ENCODE peak calls at places on chromosomes 12 and 14, in ten cellular contexts. P is right cardiac atrium; V is upper lobe of right lung; R is GM23338; Q is AG09309; C is IMR-90; L is esophagus squamous epithelium; S is stomach; F is cardiac fibroblast; G is CD8-positive, alpha-beta memory T cell. N is an unnamed sample.

GRCh38 chr12:49346659-49347306 is at the start of gene DNAJC22:
- DNase-seq in P (no peak), V (peak; percentile 66), R (peak; percentile 44), Q (no peak), C (no peak), L (no peak), S (peak; percentile 33), F (peak; percentile 27), G (no peak), N (peak; percentile 14)

GRCh38 chr14:62532186-62532585 is 513.1 kb downstream of the KCNH5 start:
- DNase-seq in P (no peak), V (no peak), R (no peak), Q (no peak), C (peak; percentile 18), L (no peak), S (no peak), F (peak; percentile 19), G (no peak), N (peak; percentile 58)

GRCh38 chr14:24279301-24280186 is 8.1 kb upstream of the RABGGTA start:
- DNase-seq in P (no peak), V (no peak), R (no peak), Q (no peak), C (no peak), L (no peak), S (no peak), F (peak; percentile 20), G (peak; percentile 26), N (peak; percentile 62)

GRCh38 chr14:64800000-64800399 is 79.7 kb downstream of the SPTB start:
- DNase-seq in P (peak; percentile 32), V (no peak), R (peak; percentile 80), Q (no peak), C (peak; percentile 18), L (no peak), S (peak; percentile 41), F (peak; percentile 63), G (no peak), N (peak; percentile 46)

GRCh38 chr12:89346741-89347324 is 5.5 kb downstream of the DUSP6 start:
- DNase-seq in P (no peak), V (no peak), R (peak; percentile 68), Q (no peak), C (peak; percentile 77), L (no peak), S (no peak), F (peak; percentile 87), G (no peak), N (peak; percentile 80)

GRCh38 chr12:93571854-93572711 is at the start of gene SOCS2:
- DNase-seq in P (peak; percentile 38), V (peak; percentile 73), R (peak; percentile 77), Q (no peak), C (peak; percentile 21), L (no peak), S (peak; percentile 31), F (peak; percentile 15), G (peak; percentile 23), N (no peak)

GRCh38 chr14:77301103-77301502 is 19.6 kb downstream of the POMT2 start:
- DNase-seq in P (peak; percentile 77), V (no peak), R (peak; percentile 97), Q (peak; percentile 46), C (peak; percentile 85), L (no peak), S (peak; percentile 80), F (peak; percentile 93), G (no peak), N (peak; percentile 74)

GRCh38 chr14:104979758-104980591 is 1.8 kb upstream of the AHNAK2 start:
- DNase-seq in P (peak; percentile 53), V (peak; percentile 87), R (no peak), Q (no peak), C (peak; percentile 38), L (no peak), S (peak; percentile 77), F (peak; percentile 48), G (no peak), N (peak; percentile 57)

GRCh38 chr14:58464652-58465051 is 37.1 kb downstream of the KIAA0586 start:
- DNase-seq in P (no peak), V (no peak), R (no peak), Q (no peak), C (no peak), L (no peak), S (no peak), F (no peak), G (no peak), N (peak; percentile 40)

GRCh38 chr14:58465425-58465824 is 37.9 kb downstream of the KIAA0586 start:
- DNase-seq in P (no peak), V (no peak), R (no peak), Q (no peak), C (peak; percentile 70), L (no peak), S (no peak), F (peak; percentile 61), G (no peak), N (peak; percentile 83)

GRCh38 chr14:58455593-58456265 is 28.2 kb downstream of the KIAA0586 start:
- DNase-seq in P (no peak), V (no peak), R (no peak), Q (no peak), C (peak; percentile 24), L (no peak), S (no peak), F (peak; percentile 18), G (no peak), N (peak; percentile 92)

GRCh38 chr14:58463147-58463546 is 35.6 kb downstream of the KIAA0586 start:
- DNase-seq in P (no peak), V (no peak), R (no peak), Q (no peak), C (no peak), L (no peak), S (no peak), F (no peak), G (no peak), N (no peak)

GRCh38 chr14:58460772-58461171 is 33.3 kb downstream of the KIAA0586 start:
- DNase-seq in P (no peak), V (no peak), R (no peak), Q (no peak), C (no peak), L (no peak), S (no peak), F (no peak), G (no peak), N (no peak)
- H3K4me3 ChIP-seq in P (no peak overlapping the region), V (no peak overlapping the region), R (no peak overlapping the region), Q (no peak overlapping the region), C (no peak overlapping the region), L (no peak overlapping the region), S (no peak overlapping the region), F (no peak overlapping the region), G (no peak overlapping the region), N (no peak overlapping the region)

DNA sequence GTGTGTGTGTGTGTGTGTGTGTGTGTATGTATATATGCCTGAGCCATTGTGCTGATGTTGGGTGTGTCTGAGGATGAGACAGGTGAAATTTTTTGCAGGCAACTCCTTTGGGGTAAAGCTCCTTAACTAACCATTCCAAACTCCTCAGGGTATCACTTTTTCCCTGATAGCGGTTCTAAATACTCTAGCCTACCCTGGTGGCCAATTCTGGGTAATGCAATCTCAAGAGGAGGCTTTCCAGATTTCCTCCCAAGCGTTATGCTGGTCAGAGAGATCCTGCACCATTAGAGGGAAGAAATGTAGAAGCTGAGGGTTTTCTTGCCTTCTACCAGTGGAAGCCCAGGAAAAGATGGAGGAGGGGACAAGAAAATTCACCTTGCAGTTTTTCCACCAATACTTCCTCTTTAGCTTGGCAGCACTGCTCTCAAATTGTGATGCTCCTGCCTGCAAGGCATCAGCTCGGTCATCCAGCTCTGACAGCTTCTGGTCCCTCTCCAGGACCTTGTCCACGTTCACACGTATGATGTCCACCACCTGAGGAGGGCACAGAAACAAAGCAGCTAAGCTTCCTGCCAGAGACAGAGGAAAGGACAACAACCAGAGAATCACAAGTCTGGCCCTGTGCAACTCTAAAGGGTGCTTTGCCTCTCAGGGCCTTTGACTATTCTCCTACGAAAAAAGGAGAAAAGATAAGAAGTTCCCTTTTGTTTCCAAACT is 4.9 kb downstream of the VAMP1 start:
- DNase-seq in P (no peak), V (no peak), R (peak; percentile 92), Q (peak; percentile 42), C (peak; percentile 77), L (no peak), S (peak; percentile 53), F (peak; percentile 86), G (peak; percentile 54), N (peak; percentile 60)
- H3K4me3 ChIP-seq in P (no peak overlapping the region), V (no peak overlapping the region), R (no peak overlapping the region), Q (no peak overlapping the region), C (no peak overlapping the region), L (no peak overlapping the region), S (no peak overlapping the region), F (no peak overlapping the region), G (no peak overlapping the region), N (no peak overlapping the region)

GRCh38 chr12:20368653-20369163 is 371 bp downstream of the PDE3A start:
- DNase-seq in P (peak; percentile 43), V (peak; percentile 52), R (peak; percentile 69), Q (no peak), C (peak; percentile 37), L (no peak), S (no peak), F (peak; percentile 62), G (no peak), N (peak; percentile 5)

GRCh38 chr12:20370841-20371240 is 2.5 kb downstream of the PDE3A start:
- DNase-seq in P (no peak), V (no peak), R (no peak), Q (no peak), C (no peak), L (no peak), S (no peak), F (no peak), G (no peak), N (no peak)

GRCh38 chr12:20367731-20368652 is at the start of gene PDE3A:
- DNase-seq in P (peak; percentile 81), V (peak; percentile 71), R (peak; percentile 93), Q (peak; percentile 44), C (peak; percentile 73), L (no peak), S (no peak), F (peak; percentile 87), G (no peak), N (peak; percentile 20)

GRCh38 chr12:20370001-20370381 is 1.7 kb downstream of the PDE3A start:
- DNase-seq in P (no peak), V (peak; percentile 55), R (peak; percentile 70), Q (no peak), C (no peak), L (no peak), S (no peak), F (peak; percentile 45), G (no peak), N (no peak)

DNA sequence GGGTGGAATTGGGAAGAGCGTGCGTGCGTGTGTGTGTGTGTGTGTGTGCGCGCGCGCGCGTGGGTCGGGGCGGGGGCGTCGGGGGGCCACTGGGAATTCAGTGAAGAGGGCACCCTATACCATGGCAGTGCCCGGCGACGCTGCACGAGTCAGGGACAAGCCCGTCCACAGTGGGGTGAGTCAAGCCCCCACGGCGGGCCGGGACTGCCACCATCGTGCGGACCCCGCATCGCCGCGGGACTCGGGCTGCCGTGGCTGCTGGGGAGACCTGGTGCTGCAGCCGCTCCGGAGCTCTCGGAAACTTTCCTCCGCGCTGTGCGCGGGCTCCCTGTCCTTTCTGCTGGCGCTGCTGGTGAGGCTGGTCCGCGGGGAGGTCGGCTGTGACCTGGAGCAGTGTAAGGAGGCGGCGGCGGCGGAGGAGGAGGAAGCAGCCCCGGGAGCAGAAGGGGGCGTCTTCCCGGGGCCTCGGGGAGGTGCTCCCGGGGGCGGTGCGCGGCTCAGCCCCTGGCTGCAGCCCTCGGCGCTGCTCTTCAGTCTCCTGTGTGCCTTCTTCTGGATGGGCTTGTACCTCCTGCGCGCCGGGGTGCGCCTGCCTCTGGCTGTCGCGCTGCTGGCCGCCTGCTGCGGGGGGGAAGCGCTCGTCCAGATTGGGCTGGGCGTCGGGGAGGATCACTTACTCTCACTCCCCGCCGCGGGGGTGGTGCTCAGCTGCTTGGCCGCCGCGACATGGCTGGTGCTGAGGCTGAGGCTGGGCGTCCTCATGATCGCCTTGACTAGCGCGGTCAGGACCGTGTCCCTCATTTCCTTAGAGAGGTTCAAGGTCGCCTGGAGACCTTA is 1.0 kb downstream of the PDE3A start:
- DNase-seq in P (peak; percentile 87), V (peak; percentile 72), R (peak; percentile 79), Q (no peak), C (peak; percentile 39), L (no peak), S (peak; percentile 27), F (peak; percentile 77), G (no peak), N (no peak)
- H3K4me3 ChIP-seq in P (peak overlapping the region; percentile 58), V (peak overlapping the region; percentile 60), R (peak overlapping the region; percentile 82), Q (peak overlapping the region; percentile 72), C (peak overlapping the region; percentile 89), L (peak overlapping the region; percentile 78), S (peak overlapping the region; percentile 58), F (peak overlapping the region; percentile 83), G (no peak overlapping the region), N (peak overlapping the region; percentile 23)

GRCh38 chr12:105330938-105331804 is 680 bp downstream of the C12orf75 start:
- DNase-seq in P (peak; percentile 27), V (no peak), R (peak; percentile 36), Q (no peak), C (no peak), L (no peak), S (peak; percentile 33), F (no peak), G (peak; percentile 45), N (no peak)

GRCh38 chr12:105331805-105332251 is 1.3 kb downstream of the C12orf75 start:
- DNase-seq in P (no peak), V (no peak), R (peak; percentile 68), Q (no peak), C (no peak), L (no peak), S (peak; percentile 30), F (no peak), G (peak; percentile 57), N (no peak)

GRCh38 chr12:105334001-105334400 is 3.5 kb downstream of the C12orf75 start:
- DNase-seq in P (no peak), V (no peak), R (no peak), Q (no peak), C (peak; percentile 88), L (no peak), S (no peak), F (peak; percentile 81), G (no peak), N (no peak)

GRCh38 chr12:105334568-105334967 is 4.1 kb downstream of the C12orf75 start:
- DNase-seq in P (no peak), V (no peak), R (no peak), Q (no peak), C (peak; percentile 92), L (no peak), S (no peak), F (peak; percentile 78), G (no peak), N (peak; percentile 75)

GRCh38 chr12:105332925-105333324 is 2.4 kb downstream of the C12orf75 start:
- DNase-seq in P (no peak), V (no peak), R (no peak), Q (no peak), C (no peak), L (no peak), S (no peak), F (no peak), G (no peak), N (no peak)
- H3K4me3 ChIP-seq in P (no peak overlapping the region), V (no peak overlapping the region), R (no peak overlapping the region), Q (peak overlapping the region; percentile 3), C (no peak overlapping the region), L (no peak overlapping the region), S (no peak overlapping the region), F (no peak overlapping the region), G (no peak overlapping the region), N (no peak overlapping the region)